ENCODE peak calls at places on chromosome 10, in ten cellular contexts. I is bronchial epithelial cell; G is NCI-H345; M is HFFc6; D is brain microvascular endothelial cell; R is HT1080; A is activated CD4-positive, alpha-beta T cell treated with anti-CD3 and anti-CD28 coated beads for 24 hours; F is choroid plexus epithelial cell; C is NB4; Q is endothelial cell. V is an unnamed sample.

GRCh38 chr10:75468612-75469011 is 37.2 kb downstream of the LRMDA start:
- DNase-seq in R (no peak), M (no peak), C (peak), A (no peak), G (no peak), F (no peak), I (no peak), D (no peak), Q (no peak), V (no peak)

GRCh38 chr10:103832806-103833205 is 22.6 kb downstream of the SH3PXD2A start:
- DNase-seq in R (no peak), A (no peak), D (no peak), G (no peak), I (no peak), F (no peak), Q (no peak), C (no peak), M (no peak), V (no peak)

GRCh38 chr10:97571622-97572021 is 957 bp upstream of the ANKRD2 start:
- DNase-seq in A (no peak), R (no peak), F (no peak), I (peak), D (no peak), C (no peak), Q (no peak), G (no peak), M (no peak), V (no peak)

GRCh38 chr10:1544929-1545328 is 192.4 kb downstream of the ADARB2 start:
- DNase-seq in R (no peak), D (no peak), A (no peak), C (no peak), Q (no peak), I (no peak), F (no peak), M (no peak), G (peak), V (peak)

GRCh38 chr10:114081911-114082583 is 38.4 kb downstream of the ADRB1 start:
- DNase-seq in D (no peak), G (no peak), I (peak), A (no peak), C (no peak), Q (no peak), R (no peak), M (no peak), F (no peak), V (no peak)

GRCh38 chr10:67075381-67076001 is 149.7 kb downstream of the LRRTM3 start:
- DNase-seq in C (no peak), F (no peak), G (no peak), I (no peak), A (no peak), Q (no peak), R (no peak), D (no peak), M (no peak), V (no peak)

GRCh38 chr10:77428776-77429395 is 208.7 kb downstream of the KCNMA1 start:
- DNase-seq in I (peak), G (peak), A (no peak), R (peak), F (peak), D (peak), C (peak), M (peak), Q (peak), V (no peak)

GRCh38 chr10:102004376-102004775 is 51.6 kb downstream of the ARMH3 start:
- DNase-seq in C (peak), M (peak), D (peak), Q (no peak), I (peak), F (peak), R (no peak), A (no peak), G (no peak), V (no peak)